ENCODE peak calls at places on chromosomes 2 and 18, in five cellular contexts. One of them, this sample, is unnamed. For H3K36me3, the result is how much of the 10 kb centered on the place peaks cover.

GRCh38 chr2:43010428-43011141 is 215.8 kb downstream of the ZFP36L2 start:
- DNase-seq in upper lobe of left lung: no peak
- DNase-seq in pancreas: no peak
- DNase-seq in stomach: peak
- DNase-seq in uterus: no peak
- DNase-seq in this sample: no peak

GRCh38 chr2:12504443-12504842 is 212.3 kb upstream of the TRIB2 start:
- DNase-seq in pancreas: no peak
- DNase-seq in upper lobe of left lung: no peak
- DNase-seq in uterus: no peak
- DNase-seq in stomach: no peak
- DNase-seq in this sample: peak

GRCh38 chr18:50091495-50092249 is 103.3 kb downstream of the MYO5B start:
- DNase-seq in uterus: no peak
- DNase-seq in pancreas: no peak
- DNase-seq in stomach: no peak
- DNase-seq in upper lobe of left lung: no peak
- DNase-seq in this sample: no peak

GRCh38 chr2:233331536-233331935 is 22.8 kb upstream of the DGKD start:
- DNase-seq in pancreas: no peak
- DNase-seq in upper lobe of left lung: no peak
- DNase-seq in uterus: peak
- DNase-seq in stomach: peak
- DNase-seq in this sample: peak

GRCh38 chr2:235834781-235835180 is 333.4 kb downstream of the GBX2 start:
- DNase-seq in uterus: no peak
- DNase-seq in pancreas: peak
- DNase-seq in stomach: no peak
- DNase-seq in upper lobe of left lung: no peak
- DNase-seq in this sample: no peak

GRCh38 chr2:64654063-64654811 is 524 bp upstream of the SERTAD2 start:
- DNase-seq in stomach: peak
- DNase-seq in pancreas: no peak
- DNase-seq in uterus: peak
- DNase-seq in upper lobe of left lung: peak
- DNase-seq in this sample: no peak

GRCh38 chr18:62555135-62555534 is 32.3 kb downstream of the ZCCHC2 start:
- DNase-seq in upper lobe of left lung: no peak
- DNase-seq in uterus: no peak
- DNase-seq in stomach: no peak
- DNase-seq in pancreas: no peak
- DNase-seq in this sample: no peak

GRCh38 chr18:24427484-24427883 is 1.0 kb downstream of the IMPACT start:
- DNase-seq in pancreas: no peak
- DNase-seq in stomach: no peak
- DNase-seq in upper lobe of left lung: no peak
- DNase-seq in uterus: no peak
- DNase-seq in this sample: no peak

GRCh38 chr18:1954583-1955312 is 616.6 kb downstream of the METTL4 start:
- DNase-seq in pancreas: no peak
- DNase-seq in uterus: no peak
- DNase-seq in stomach: no peak
- DNase-seq in upper lobe of left lung: peak
- DNase-seq in this sample: no peak

GRCh38 chr18:55331301-55331700 is 256.7 kb downstream of the TCF4 start:
- DNase-seq in uterus: no peak
- DNase-seq in stomach: no peak
- DNase-seq in pancreas: no peak
- DNase-seq in upper lobe of left lung: no peak
- DNase-seq in this sample: no peak

GRCh38 chr2:177585234-177585863 is 192.8 kb downstream of the AGPS start:
- DNase-seq in pancreas: peak
- DNase-seq in stomach: peak
- DNase-seq in uterus: no peak
- DNase-seq in upper lobe of left lung: no peak
- DNase-seq in this sample: no peak

GRCh38 chr2:65071499-65072180 is 15.4 kb downstream of the CEP68 start:
- DNase-seq in uterus: no peak
- DNase-seq in stomach: no peak
- DNase-seq in pancreas: no peak
- DNase-seq in upper lobe of left lung: no peak
- DNase-seq in this sample: no peak

GRCh38 chr2:159396796-159397195 is 110.3 kb upstream of the WDSUB1 start:
- DNase-seq in upper lobe of left lung: no peak
- DNase-seq in stomach: no peak
- DNase-seq in pancreas: no peak
- DNase-seq in uterus: no peak
- DNase-seq in this sample: no peak

GRCh38 chr18:74524097-74524496 is 10.2 kb upstream of the CNDP1 start:
- DNase-seq in stomach: peak
- DNase-seq in uterus: no peak
- DNase-seq in upper lobe of left lung: no peak
- DNase-seq in pancreas: no peak
- DNase-seq in this sample: no peak

GRCh38 chr2:226076529-226076928 is 677.0 kb downstream of the NYAP2 start:
- DNase-seq in pancreas: no peak
- DNase-seq in uterus: no peak
- DNase-seq in upper lobe of left lung: no peak
- DNase-seq in stomach: no peak
- DNase-seq in this sample: no peak

GRCh38 chr2:113791697-113792590 is 35.5 kb upstream of the SLC35F5 start:
- DNase-seq in upper lobe of left lung: no peak
- DNase-seq in uterus: no peak
- DNase-seq in pancreas: no peak
- DNase-seq in stomach: no peak
- DNase-seq in this sample: peak

GRCh38 chr18:48545690-48546365 is 7.0 kb downstream of the CTIF start:
- DNase-seq in stomach: peak
- DNase-seq in uterus: peak
- DNase-seq in upper lobe of left lung: peak
- DNase-seq in pancreas: no peak
- DNase-seq in this sample: no peak

GRCh38 chr2:182914852-182915251 is 48.4 kb upstream of the FRZB start:
- DNase-seq in uterus: no peak
- DNase-seq in upper lobe of left lung: no peak
- DNase-seq in pancreas: no peak
- DNase-seq in stomach: no peak
- DNase-seq in this sample: no peak

GRCh38 chr2:36357506-36358316 is 2.1 kb downstream of the CRIM1 start:
- DNase-seq in upper lobe of left lung: peak
- DNase-seq in uterus: peak
- DNase-seq in stomach: no peak
- DNase-seq in pancreas: peak
- DNase-seq in this sample: peak

GRCh38 chr2:187573722-187574121 is 19.5 kb upstream of the TFPI start:
- DNase-seq in pancreas: no peak
- DNase-seq in uterus: no peak
- DNase-seq in stomach: no peak
- DNase-seq in upper lobe of left lung: no peak
- DNase-seq in this sample: no peak
- TF ChIP-seq CTCF in pancreas: no peak
- TF ChIP-seq CTCF in uterus: no peak
- TF ChIP-seq CTCF in stomach: no peak
- TF ChIP-seq CTCF in upper lobe of left lung: no peak
- TF ChIP-seq CTCF in this sample: no peak

GRCh38 chr2:218245214-218245613 is 15.6 kb upstream of the GPBAR1 start:
- DNase-seq in stomach: no peak
- DNase-seq in uterus: no peak
- DNase-seq in pancreas: no peak
- DNase-seq in upper lobe of left lung: no peak
- DNase-seq in this sample: no peak
- H3K36me3 ChIP-seq in stomach: half or more
- H3K36me3 ChIP-seq in uterus: under half
- H3K36me3 ChIP-seq in pancreas: under half
- H3K36me3 ChIP-seq in upper lobe of left lung: half or more
- H3K36me3 ChIP-seq in this sample: half or more

GRCh38 chr2:49772299-49772970 is 618.1 kb upstream of the FSHR start:
- DNase-seq in upper lobe of left lung: peak
- DNase-seq in uterus: no peak
- DNase-seq in pancreas: no peak
- DNase-seq in stomach: no peak
- DNase-seq in this sample: no peak

GRCh38 chr2:49770919-49771318 is 616.6 kb upstream of the FSHR start:
- DNase-seq in pancreas: peak
- DNase-seq in upper lobe of left lung: peak
- DNase-seq in stomach: peak
- DNase-seq in uterus: no peak
- DNase-seq in this sample: no peak
- TF ChIP-seq CTCF in pancreas: peak
- TF ChIP-seq CTCF in upper lobe of left lung: peak
- TF ChIP-seq CTCF in stomach: peak
- TF ChIP-seq CTCF in uterus: no peak
- TF ChIP-seq CTCF in this sample: peak

GRCh38 chr2:174247474-174248186 is 702 bp downstream of the OLA1 start:
- DNase-seq in upper lobe of left lung: no peak
- DNase-seq in stomach: peak
- DNase-seq in pancreas: no peak
- DNase-seq in uterus: no peak
- DNase-seq in this sample: no peak

GRCh38 chr2:174245065-174245464 is 3.3 kb downstream of the OLA1 start:
- DNase-seq in upper lobe of left lung: no peak
- DNase-seq in uterus: no peak
- DNase-seq in stomach: no peak
- DNase-seq in pancreas: no peak
- DNase-seq in this sample: no peak

GRCh38 chr2:174246944-174247381 is 1.4 kb downstream of the OLA1 start:
- DNase-seq in pancreas: no peak
- DNase-seq in uterus: no peak
- DNase-seq in stomach: peak
- DNase-seq in upper lobe of left lung: no peak
- DNase-seq in this sample: no peak

GRCh38 chr2:174240097-174240496 is 8.2 kb downstream of the OLA1 start:
- DNase-seq in upper lobe of left lung: no peak
- DNase-seq in pancreas: no peak
- DNase-seq in uterus: no peak
- DNase-seq in stomach: no peak
- DNase-seq in this sample: no peak

GRCh38 chr2:174243812-174244211 is 4.5 kb downstream of the OLA1 start:
- DNase-seq in stomach: no peak
- DNase-seq in upper lobe of left lung: no peak
- DNase-seq in pancreas: no peak
- DNase-seq in uterus: no peak
- DNase-seq in this sample: no peak
- H3K36me3 ChIP-seq in stomach: under half
- H3K36me3 ChIP-seq in upper lobe of left lung: under half
- H3K36me3 ChIP-seq in pancreas: under half
- H3K36me3 ChIP-seq in uterus: under half
- H3K36me3 ChIP-seq in this sample: under half

DNA sequence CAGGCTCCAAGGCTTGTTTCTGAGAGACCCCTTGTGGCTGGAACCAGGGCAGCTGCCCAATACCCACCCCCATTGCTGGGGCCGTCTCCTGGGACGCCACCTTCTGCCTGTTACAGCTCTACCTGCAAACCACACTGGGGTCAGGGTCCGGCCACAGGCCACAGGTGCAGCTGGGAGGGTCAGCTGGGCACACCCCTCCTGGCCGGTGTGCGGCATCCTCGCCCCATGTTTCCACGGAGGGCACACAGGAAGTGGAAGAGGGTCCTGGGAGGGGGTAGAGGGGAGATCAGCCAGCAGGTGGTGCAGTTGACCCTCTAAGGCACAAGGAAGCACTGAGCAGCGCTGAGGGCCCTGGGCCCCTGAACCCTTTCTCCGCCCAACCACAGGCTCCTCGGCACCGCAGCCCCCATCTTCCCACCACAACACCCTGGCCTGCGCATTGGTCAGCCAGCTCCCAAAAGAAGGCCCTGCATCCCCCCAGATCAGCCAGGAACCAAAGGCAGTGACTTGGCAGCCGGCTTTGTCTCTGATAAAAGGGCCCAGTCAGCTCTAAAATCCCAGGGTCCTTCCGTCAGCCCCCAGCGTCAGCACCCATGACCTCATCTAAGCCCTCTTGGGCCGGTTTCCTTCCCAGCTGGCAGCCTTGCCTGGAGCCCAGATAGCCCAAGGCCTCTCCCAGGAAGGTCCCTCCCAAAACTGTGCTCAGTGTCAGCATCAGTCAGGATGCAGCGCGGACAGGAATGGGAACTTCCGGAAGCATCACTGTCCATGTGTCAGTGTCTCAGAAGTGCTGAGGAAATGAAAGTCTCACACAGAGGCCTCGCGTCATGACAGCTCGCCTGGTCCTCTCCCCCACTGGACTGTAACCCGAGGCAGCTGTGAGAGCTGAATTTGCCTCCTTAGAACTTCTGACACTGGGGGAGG is 1.7 kb downstream of the ERFE start:
- DNase-seq in uterus: no peak
- DNase-seq in upper lobe of left lung: peak
- DNase-seq in stomach: no peak
- DNase-seq in pancreas: peak
- DNase-seq in this sample: no peak
- TF ChIP-seq CTCF in uterus: no peak
- TF ChIP-seq CTCF in upper lobe of left lung: no peak
- TF ChIP-seq CTCF in stomach: no peak
- TF ChIP-seq CTCF in pancreas: no peak
- TF ChIP-seq CTCF in this sample: peak

GRCh38 chr2:60453896-60454295 is 99.6 kb downstream of the BCL11A start:
- DNase-seq in upper lobe of left lung: no peak
- DNase-seq in pancreas: no peak
- DNase-seq in uterus: no peak
- DNase-seq in stomach: no peak
- DNase-seq in this sample: no peak
- H3K36me3 ChIP-seq in upper lobe of left lung: under half
- H3K36me3 ChIP-seq in pancreas: under half
- H3K36me3 ChIP-seq in uterus: under half
- H3K36me3 ChIP-seq in stomach: under half
- H3K36me3 ChIP-seq in this sample: under half

This sample was measured in GM06990.